ENCODE peak calls at places on chromosomes 4 and X, in six cellular contexts. One of them, this sample, is unnamed.
A peak's percentile ranks its signal among the peaks of the same experiment; 100 is the strongest.

GRCh38 chr4:127781303-127782024 is 658 bp upstream of the HSPA4L start:
- DNase-seq in H1: no peak
- DNase-seq in H9: no peak
- DNase-seq in IMR-90: peak; percentile 15
- DNase-seq in neuronal stem cell: peak; percentile 12
- DNase-seq in trophoblast cell: peak; percentile 78
- DNase-seq in this sample: peak; percentile 55

GRCh38 chr4:8055206-8055605 is 103.4 kb downstream of the ABLIM2 start:
- DNase-seq in IMR-90: no peak
- DNase-seq in H1: no peak
- DNase-seq in neuronal stem cell: no peak
- DNase-seq in H9: no peak
- DNase-seq in trophoblast cell: no peak
- DNase-seq in this sample: no peak

GRCh38 chr4:72900952-72901351 is 168.6 kb downstream of the COX18 start:
- DNase-seq in IMR-90: peak; percentile 16
- DNase-seq in trophoblast cell: peak; percentile 83
- DNase-seq in H9: no peak
- DNase-seq in neuronal stem cell: no peak
- DNase-seq in H1: no peak
- DNase-seq in this sample: no peak

GRCh38 chr4:103052779-103053178 is 23.8 kb downstream of the SLC9B2 start:
- DNase-seq in H1: no peak
- DNase-seq in IMR-90: no peak
- DNase-seq in H9: no peak
- DNase-seq in neuronal stem cell: no peak
- DNase-seq in trophoblast cell: no peak
- DNase-seq in this sample: no peak

GRCh38 chrX:11125079-11125478 is 13.9 kb downstream of the HCCS start:
- DNase-seq in H1: no peak
- DNase-seq in neuronal stem cell: no peak
- DNase-seq in trophoblast cell: no peak
- DNase-seq in H9: no peak
- DNase-seq in IMR-90: peak; percentile 33
- DNase-seq in this sample: no peak

GRCh38 chr4:74628808-74629616 is 165.3 kb downstream of the BTC start:
- DNase-seq in neuronal stem cell: no peak
- DNase-seq in H9: no peak
- DNase-seq in H1: no peak
- DNase-seq in trophoblast cell: no peak
- DNase-seq in IMR-90: peak; percentile 26
- DNase-seq in this sample: peak; percentile 73

GRCh38 chrX:24657671-24658410 is 10.7 kb upstream of the PCYT1B start:
- DNase-seq in trophoblast cell: no peak
- DNase-seq in neuronal stem cell: no peak
- DNase-seq in IMR-90: no peak
- DNase-seq in H9: no peak
- DNase-seq in H1: no peak
- DNase-seq in this sample: no peak

GRCh38 chrX:17735396-17735795 is 1.9 kb upstream of the SCML1 start:
- DNase-seq in trophoblast cell: no peak
- DNase-seq in IMR-90: no peak
- DNase-seq in H9: no peak
- DNase-seq in H1: no peak
- DNase-seq in neuronal stem cell: no peak
- DNase-seq in this sample: no peak

GRCh38 chr4:10457255-10457801 is at the start of gene ZNF518B:
- DNase-seq in neuronal stem cell: peak; percentile 54
- DNase-seq in trophoblast cell: peak; percentile 55
- DNase-seq in H9: peak; percentile 74
- DNase-seq in H1: no peak
- DNase-seq in IMR-90: peak; percentile 48
- DNase-seq in this sample: peak; percentile 64

GRCh38 chr4:124061413-124061812 is 651.1 kb downstream of the ANKRD50 start:
- DNase-seq in neuronal stem cell: no peak
- DNase-seq in H9: no peak
- DNase-seq in IMR-90: peak; percentile 44
- DNase-seq in trophoblast cell: no peak
- DNase-seq in H1: no peak
- DNase-seq in this sample: peak; percentile 51

GRCh38 chr4:121070696-121071639 is 1.4 kb downstream of the NDNF start:
- DNase-seq in neuronal stem cell: peak; percentile 62
- DNase-seq in H9: peak; percentile 79
- DNase-seq in trophoblast cell: no peak
- DNase-seq in IMR-90: no peak
- DNase-seq in H1: no peak
- DNase-seq in this sample: peak; percentile 66

GRCh38 chr4:140152760-140153418 is 1.1 kb downstream of the MAML3 start:
- DNase-seq in H9: peak; percentile 50
- DNase-seq in trophoblast cell: peak; percentile 57
- DNase-seq in IMR-90: peak; percentile 44
- DNase-seq in H1: no peak
- DNase-seq in neuronal stem cell: peak; percentile 33
- DNase-seq in this sample: peak; percentile 64

GRCh38 chrX:18674417-18674787 is 2.5 kb upstream of the RS1 start:
- DNase-seq in neuronal stem cell: peak; percentile 5
- DNase-seq in H1: no peak
- DNase-seq in IMR-90: no peak
- DNase-seq in H9: peak; percentile 46
- DNase-seq in trophoblast cell: no peak
- DNase-seq in this sample: peak; percentile 3

GRCh38 chr4:7618361-7618760 is 183.6 kb upstream of the PSAPL1 start:
- DNase-seq in neuronal stem cell: no peak
- DNase-seq in IMR-90: no peak
- DNase-seq in H9: no peak
- DNase-seq in trophoblast cell: no peak
- DNase-seq in H1: no peak
- DNase-seq in this sample: no peak

GRCh38 chr4:108620933-108621905 is 843 bp downstream of the RPL34 start:
- DNase-seq in IMR-90: peak; percentile 21
- DNase-seq in H9: no peak
- DNase-seq in H1: no peak
- DNase-seq in neuronal stem cell: no peak
- DNase-seq in trophoblast cell: no peak
- DNase-seq in this sample: peak; percentile 24

GRCh38 chrX:63835361-63835760 is 50.3 kb upstream of the ARHGEF9 start:
- DNase-seq in H9: no peak
- DNase-seq in trophoblast cell: no peak
- DNase-seq in neuronal stem cell: no peak
- DNase-seq in H1: no peak
- DNase-seq in IMR-90: no peak
- DNase-seq in this sample: no peak

GRCh38 chr4:22515145-22515887 is 550 bp downstream of the ADGRA3 start:
- DNase-seq in H9: peak; percentile 71
- DNase-seq in trophoblast cell: peak; percentile 42
- DNase-seq in IMR-90: peak; percentile 64
- DNase-seq in neuronal stem cell: peak; percentile 60
- DNase-seq in H1: no peak
- DNase-seq in this sample: peak; percentile 79

GRCh38 chr4:169033660-169034059 is 23.6 kb upstream of the CBR4 start:
- DNase-seq in H1: no peak
- DNase-seq in trophoblast cell: peak; percentile 13
- DNase-seq in IMR-90: no peak
- DNase-seq in neuronal stem cell: no peak
- DNase-seq in H9: peak; percentile 41
- DNase-seq in this sample: no peak

GRCh38 chrX:106415276-106415895 is 196.4 kb upstream of the RADX start:
- DNase-seq in neuronal stem cell: peak; percentile 14
- DNase-seq in H9: no peak
- DNase-seq in IMR-90: peak; percentile 13
- DNase-seq in H1: no peak
- DNase-seq in trophoblast cell: no peak
- DNase-seq in this sample: peak; percentile 3

DNA sequence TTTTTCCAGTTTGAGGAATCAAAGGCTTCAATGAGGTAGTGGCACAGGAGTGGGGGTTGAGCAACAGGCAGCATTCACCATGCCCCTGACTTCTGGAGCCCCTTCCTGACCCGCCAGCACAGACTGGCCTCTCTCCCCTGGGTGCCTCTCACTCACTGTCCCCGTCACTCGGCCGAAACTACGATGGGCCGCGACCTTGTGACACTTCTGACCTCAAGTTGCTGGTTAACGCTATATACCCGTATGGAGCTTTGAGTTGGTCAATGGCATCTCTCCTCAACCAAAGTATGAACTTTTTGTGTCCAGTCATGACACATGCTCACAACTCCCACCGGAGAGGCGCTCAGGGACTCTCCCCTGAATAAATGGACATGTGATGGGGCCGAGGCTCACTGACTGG is 72.1 kb downstream of the IRF2 start:
- DNase-seq in neuronal stem cell: peak; percentile 33
- DNase-seq in H9: no peak
- DNase-seq in IMR-90: no peak
- DNase-seq in trophoblast cell: no peak
- DNase-seq in H1: no peak
- DNase-seq in this sample: no peak
- H4K91ac ChIP-seq in neuronal stem cell: no peak overlapping the region
- H4K91ac ChIP-seq in H9: no peak overlapping the region
- H4K91ac ChIP-seq in IMR-90: peak overlapping the region; percentile 5
- H4K91ac ChIP-seq in trophoblast cell: no peak overlapping the region
- H4K91ac ChIP-seq in H1: peak overlapping the region; percentile 86
- H4K91ac ChIP-seq in this sample: no peak overlapping the region

GRCh38 chr4:86948276-86948675 is 13.5 kb downstream of the AFF1 start:
- DNase-seq in H1: no peak
- DNase-seq in trophoblast cell: no peak
- DNase-seq in IMR-90: no peak
- DNase-seq in H9: no peak
- DNase-seq in neuronal stem cell: no peak
- DNase-seq in this sample: no peak

GRCh38 chr4:86947494-86948120 is 12.8 kb downstream of the AFF1 start:
- DNase-seq in IMR-90: no peak
- DNase-seq in trophoblast cell: no peak
- DNase-seq in H9: no peak
- DNase-seq in neuronal stem cell: no peak
- DNase-seq in H1: no peak
- DNase-seq in this sample: peak; percentile 49

GRCh38 chr4:86942185-86942666 is 7.4 kb downstream of the AFF1 start:
- DNase-seq in neuronal stem cell: no peak
- DNase-seq in H1: no peak
- DNase-seq in H9: no peak
- DNase-seq in trophoblast cell: no peak
- DNase-seq in IMR-90: peak; percentile 85
- DNase-seq in this sample: peak; percentile 88

GRCh38 chr4:86946868-86947493 is 12.2 kb downstream of the AFF1 start:
- DNase-seq in neuronal stem cell: no peak
- DNase-seq in H1: no peak
- DNase-seq in IMR-90: no peak
- DNase-seq in trophoblast cell: no peak
- DNase-seq in H9: no peak
- DNase-seq in this sample: no peak

GRCh38 chr4:86944964-86945781 is 10.4 kb downstream of the AFF1 start:
- DNase-seq in neuronal stem cell: no peak
- DNase-seq in H9: no peak
- DNase-seq in IMR-90: no peak
- DNase-seq in H1: no peak
- DNase-seq in trophoblast cell: no peak
- DNase-seq in this sample: no peak
- H4K91ac ChIP-seq in neuronal stem cell: no peak overlapping the region
- H4K91ac ChIP-seq in H9: no peak overlapping the region
- H4K91ac ChIP-seq in IMR-90: no peak overlapping the region
- H4K91ac ChIP-seq in H1: peak overlapping the region; percentile 27
- H4K91ac ChIP-seq in trophoblast cell: no peak overlapping the region
- H4K91ac ChIP-seq in this sample: no peak overlapping the region

GRCh38 chr4:153485860-153486259 is 19.7 kb downstream of the TMEM131L start:
- DNase-seq in neuronal stem cell: no peak
- DNase-seq in H9: no peak
- DNase-seq in IMR-90: no peak
- DNase-seq in H1: no peak
- DNase-seq in trophoblast cell: no peak
- DNase-seq in this sample: no peak

GRCh38 chr4:153488006-153488718 is 22.0 kb downstream of the TMEM131L start:
- DNase-seq in IMR-90: peak; percentile 53
- DNase-seq in H1: no peak
- DNase-seq in H9: no peak
- DNase-seq in trophoblast cell: no peak
- DNase-seq in neuronal stem cell: no peak
- DNase-seq in this sample: no peak

GRCh38 chr4:153483432-153484418 is 17.6 kb downstream of the TMEM131L start:
- DNase-seq in IMR-90: peak; percentile 47
- DNase-seq in neuronal stem cell: no peak
- DNase-seq in trophoblast cell: no peak
- DNase-seq in H9: no peak
- DNase-seq in H1: no peak
- DNase-seq in this sample: no peak

GRCh38 chr4:153486281-153487151 is 20.4 kb downstream of the TMEM131L start:
- DNase-seq in trophoblast cell: peak; percentile 87
- DNase-seq in H9: peak; percentile 58
- DNase-seq in IMR-90: peak; percentile 91
- DNase-seq in neuronal stem cell: no peak
- DNase-seq in H1: no peak
- DNase-seq in this sample: peak; percentile 58

GRCh38 chr4:153485374-153485773 is 19.2 kb downstream of the TMEM131L start:
- DNase-seq in IMR-90: no peak
- DNase-seq in trophoblast cell: no peak
- DNase-seq in H1: no peak
- DNase-seq in H9: no peak
- DNase-seq in neuronal stem cell: no peak
- DNase-seq in this sample: no peak
- H4K91ac ChIP-seq in IMR-90: no peak overlapping the region
- H4K91ac ChIP-seq in trophoblast cell: no peak overlapping the region
- H4K91ac ChIP-seq in H1: no peak overlapping the region
- H4K91ac ChIP-seq in H9: no peak overlapping the region
- H4K91ac ChIP-seq in neuronal stem cell: no peak overlapping the region
- H4K91ac ChIP-seq in this sample: no peak overlapping the region

GRCh38 chr4:20420916-20421315 is 169.2 kb downstream of the SLIT2 start:
- DNase-seq in H1: no peak
- DNase-seq in trophoblast cell: no peak
- DNase-seq in H9: no peak
- DNase-seq in neuronal stem cell: no peak
- DNase-seq in IMR-90: no peak
- DNase-seq in this sample: no peak

GRCh38 chr4:20421586-20421985 is 169.9 kb downstream of the SLIT2 start:
- DNase-seq in H1: no peak
- DNase-seq in IMR-90: peak; percentile 31
- DNase-seq in neuronal stem cell: no peak
- DNase-seq in trophoblast cell: no peak
- DNase-seq in H9: no peak
- DNase-seq in this sample: no peak

GRCh38 chr4:20418865-20419451 is 167.3 kb downstream of the SLIT2 start:
- DNase-seq in trophoblast cell: no peak
- DNase-seq in H1: no peak
- DNase-seq in neuronal stem cell: no peak
- DNase-seq in H9: no peak
- DNase-seq in IMR-90: peak; percentile 79
- DNase-seq in this sample: peak; percentile 77

GRCh38 chr4:20412072-20412471 is 160.4 kb downstream of the SLIT2 start:
- DNase-seq in IMR-90: no peak
- DNase-seq in trophoblast cell: no peak
- DNase-seq in H9: no peak
- DNase-seq in neuronal stem cell: no peak
- DNase-seq in H1: no peak
- DNase-seq in this sample: no peak

DNA sequence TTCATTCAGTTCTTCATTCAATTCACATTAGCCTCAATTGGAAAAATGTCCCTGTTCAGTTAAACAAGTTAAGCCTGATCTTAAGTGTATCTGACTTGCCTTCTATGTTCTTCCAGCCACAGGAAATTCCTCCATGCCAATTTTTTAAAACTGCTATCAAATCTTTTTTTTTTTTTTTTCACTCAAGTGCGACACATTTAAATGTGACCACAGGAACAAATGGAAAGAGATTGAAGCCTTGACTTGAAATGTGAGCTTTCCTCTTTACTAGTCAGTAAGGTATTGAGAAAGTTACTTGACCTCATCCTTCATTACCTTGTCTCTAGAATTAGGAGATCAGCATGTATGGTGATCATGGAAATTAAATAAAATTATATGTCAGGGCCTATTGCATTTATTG is 165.1 kb downstream of the SLIT2 start:
- DNase-seq in H1: no peak
- DNase-seq in trophoblast cell: no peak
- DNase-seq in H9: no peak
- DNase-seq in neuronal stem cell: no peak
- DNase-seq in IMR-90: no peak
- DNase-seq in this sample: no peak
- H4K91ac ChIP-seq in H1: no peak overlapping the region
- H4K91ac ChIP-seq in trophoblast cell: no peak overlapping the region
- H4K91ac ChIP-seq in H9: no peak overlapping the region
- H4K91ac ChIP-seq in neuronal stem cell: no peak overlapping the region
- H4K91ac ChIP-seq in IMR-90: no peak overlapping the region
- H4K91ac ChIP-seq in this sample: no peak overlapping the region